ENCODE peak calls at places on chromosome 6, in four cellular contexts. L is EL; M is C1 segment of cervical spinal cord; H is activated CD8-positive, alpha-beta memory T cell treated with anti-CD3 and anti-CD28 coated beads for 24 hours. N is an unnamed sample.

GRCh38 chr6:163533443-163533842 is 118.9 kb downstream of the QKI start:
- DNase-seq in L (peak), M (no peak), H (no peak), N (no peak)

GRCh38 chr6:13355043-13355945 is 27.0 kb upstream of the TBC1D7 start:
- DNase-seq in L (peak), M (no peak), H (no peak), N (no peak)

GRCh38 chr6:133888931-133889556 is at the start of gene TCF21:
- DNase-seq in L (peak), M (no peak), H (no peak), N (no peak)

GRCh38 chr6:3382399-3383279 is 74.2 kb downstream of the SLC22A23 start:
- DNase-seq in L (peak), M (no peak), H (no peak), N (no peak)

GRCh38 chr6:20922743-20923142 is 388.5 kb downstream of the CDKAL1 start:
- DNase-seq in L (no peak), M (no peak), H (no peak), N (no peak)

GRCh38 chr6:4932506-4932903 is 71.3 kb downstream of the RPP40 start:
- DNase-seq in L (no peak), M (no peak), H (no peak), N (no peak)

GRCh38 chr6:11315743-11316437 is 83.4 kb upstream of the NEDD9 start:
- DNase-seq in L (peak), M (no peak), H (no peak), N (no peak)

GRCh38 chr6:22306741-22307466 is 10.1 kb upstream of the PRL start:
- DNase-seq in L (no peak), M (no peak), H (no peak), N (no peak)

GRCh38 chr6:26022166-26022510 is 59.5 kb downstream of the TRIM38 start:
- DNase-seq in L (peak), M (no peak), H (no peak), N (peak)